ENCODE peak calls at places on chromosomes 13 and 19, in ten cellular contexts. Y is heart left ventricle, W is GM12878, D is IMR-90, U is suprapubic skin, R is uterus, F is A549, H is esophagus squamous epithelium, B is spleen, O is K562. A is an unnamed sample. For H3K4me1, the result is how much of the 10 kb centered on the place peaks cover.

GRCh38 chr13:79483302-79483701 is 2.3 kb downstream of the NDFIP2 start:
- DNase-seq in Y (no peak), W (no peak), D (peak), U (no peak), R (no peak), F (no peak), H (no peak), B (no peak), O (no peak), A (no peak)

GRCh38 chr19:39060130-39060529 is 24.0 kb upstream of the ACP7 start:
- DNase-seq in Y (no peak), W (no peak), D (no peak), U (no peak), R (no peak), F (no peak), H (no peak), B (no peak), O (no peak), A (no peak)

GRCh38 chr13:32426981-32427851 is 714 bp downstream of the N4BP2L1 start:
- DNase-seq in Y (peak), W (no peak), D (peak), U (peak), R (peak), F (peak), H (no peak), B (peak), O (no peak), A (no peak)

GRCh38 chr13:49579501-49579900 is 5.9 kb downstream of the RCBTB1 start:
- DNase-seq in Y (no peak), W (no peak), D (no peak), U (no peak), R (no peak), F (no peak), H (no peak), B (no peak), O (no peak), A (no peak)

GRCh38 chr13:53545340-53545941 is 516.8 kb downstream of the OLFM4 start:
- DNase-seq in Y (no peak), W (no peak), D (no peak), U (no peak), R (no peak), F (no peak), H (no peak), B (no peak), O (no peak), A (no peak)

GRCh38 chr19:29834991-29835390 is 23.2 kb downstream of the CCNE1 start:
- DNase-seq in Y (no peak), W (no peak), D (no peak), U (peak), R (no peak), F (no peak), H (no peak), B (no peak), O (no peak), A (no peak)

GRCh38 chr13:106455190-106455589 is 80.3 kb downstream of the EFNB2 start:
- DNase-seq in Y (no peak), W (no peak), D (no peak), U (no peak), R (no peak), F (no peak), H (no peak), B (no peak), O (no peak), A (peak)

GRCh38 chr13:26983533-26984315 is 187.9 kb downstream of the USP12 start:
- DNase-seq in Y (no peak), W (no peak), D (no peak), U (no peak), R (no peak), F (no peak), H (no peak), B (no peak), O (no peak), A (no peak)

GRCh38 chr13:62997038-62997619 is 1581.5 kb upstream of the PCDH20 start:
- DNase-seq in Y (no peak), W (no peak), D (no peak), U (no peak), R (no peak), F (no peak), H (no peak), B (no peak), O (no peak), A (no peak)

GRCh38 chr19:28303502-28303901 is 909.4 kb downstream of the UQCRFS1 start:
- DNase-seq in Y (no peak), W (no peak), D (no peak), U (no peak), R (no peak), F (no peak), H (no peak), B (no peak), O (no peak), A (no peak)

GRCh38 chr19:2249880-2250764 is 999 bp downstream of the AMH start:
- DNase-seq in Y (no peak), W (no peak), D (no peak), U (no peak), R (no peak), F (no peak), H (no peak), B (no peak), O (no peak), A (no peak)

GRCh38 chr13:23990443-23990842 is 93.1 kb upstream of the C1QTNF9B start:
- DNase-seq in Y (no peak), W (no peak), D (no peak), U (no peak), R (no peak), F (no peak), H (no peak), B (no peak), O (no peak), A (peak)

GRCh38 chr13:114121496-114122466 is 10.6 kb downstream of the RASA3 start:
- DNase-seq in Y (no peak), W (no peak), D (no peak), U (no peak), R (no peak), F (no peak), H (no peak), B (no peak), O (no peak), A (no peak)

GRCh38 chr19:45785097-45785496 is 2.8 kb upstream of the DMPK start:
- DNase-seq in Y (no peak), W (no peak), D (no peak), U (no peak), R (no peak), F (no peak), H (no peak), B (no peak), O (no peak), A (no peak)

GRCh38 chr13:33321686-33322473 is 36.3 kb upstream of the STARD13 start:
- DNase-seq in Y (no peak), W (no peak), D (peak), U (no peak), R (no peak), F (no peak), H (no peak), B (no peak), O (no peak), A (no peak)

GRCh38 chr19:12364391-12365093 is 941 bp downstream of the ZNF442 start:
- DNase-seq in Y (peak), W (no peak), D (peak), U (peak), R (peak), F (no peak), H (no peak), B (peak), O (peak), A (no peak)

DNA sequence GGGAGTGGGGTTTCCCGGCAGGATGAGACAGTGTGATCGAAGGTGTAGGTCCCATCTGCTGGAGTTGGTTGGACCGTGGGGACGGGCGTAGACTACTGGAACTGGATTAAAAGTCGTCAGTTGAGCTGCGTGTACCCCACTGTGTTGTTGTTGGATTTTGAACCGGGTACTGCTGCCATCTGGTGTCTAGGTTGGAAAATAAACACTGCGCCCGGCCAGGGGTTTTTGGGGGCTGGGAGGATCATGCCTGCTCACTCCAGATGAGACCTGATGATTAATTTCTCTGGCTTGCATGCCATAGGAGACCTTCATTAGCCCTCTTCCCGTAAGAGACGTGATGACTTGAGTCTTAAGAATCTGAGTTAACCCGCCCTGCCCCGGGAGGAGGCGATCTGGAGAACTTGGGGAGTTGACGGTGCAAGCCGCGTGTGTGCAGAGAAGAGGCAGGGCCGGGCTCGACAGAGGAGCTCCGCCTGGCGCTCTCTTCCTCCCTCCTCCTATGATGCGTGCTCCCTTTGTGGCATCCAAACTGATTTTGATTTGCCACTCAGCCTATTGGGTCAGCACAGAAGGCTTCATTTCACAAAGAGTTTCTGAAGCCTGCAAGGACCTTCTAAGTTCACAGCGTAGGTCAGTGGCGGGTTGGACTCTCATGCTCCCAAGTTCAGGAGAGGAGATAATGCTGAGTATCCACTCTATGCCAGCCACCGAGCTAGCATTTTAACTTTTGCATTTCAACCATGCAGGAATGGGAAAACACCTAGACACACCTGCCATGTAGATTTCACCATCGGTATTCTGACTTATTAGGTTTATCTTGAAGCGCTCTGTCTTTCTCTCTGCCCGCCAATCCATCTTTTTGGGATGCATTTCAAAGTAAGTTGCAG is 2.7 kb downstream of the UHRF1 start:
- DNase-seq in Y (peak), W (no peak), D (peak), U (no peak), R (peak), F (peak), H (no peak), B (peak), O (peak), A (no peak)
- H3K4me1 ChIP-seq in Y (under half), W (under half), D (under half), U (half or more), R (under half), F (half or more), H (under half), B (half or more), O (half or more), A (half or more)

GRCh38 chr13:25977671-25978070 is 74.1 kb downstream of the SHISA2 start:
- DNase-seq in Y (no peak), W (no peak), D (no peak), U (no peak), R (no peak), F (no peak), H (no peak), B (no peak), O (no peak), A (no peak)

GRCh38 chr13:25980255-25980654 is 71.6 kb downstream of the SHISA2 start:
- DNase-seq in Y (no peak), W (no peak), D (peak), U (no peak), R (no peak), F (no peak), H (no peak), B (no peak), O (no peak), A (no peak)

GRCh38 chr13:25973576-25973975 is 78.2 kb downstream of the SHISA2 start:
- DNase-seq in Y (no peak), W (no peak), D (no peak), U (no peak), R (no peak), F (no peak), H (no peak), B (no peak), O (no peak), A (no peak)

GRCh38 chr13:25978961-25979360 is 72.9 kb downstream of the SHISA2 start:
- DNase-seq in Y (no peak), W (no peak), D (no peak), U (no peak), R (no peak), F (no peak), H (no peak), B (no peak), O (no peak), A (no peak)

DNA sequence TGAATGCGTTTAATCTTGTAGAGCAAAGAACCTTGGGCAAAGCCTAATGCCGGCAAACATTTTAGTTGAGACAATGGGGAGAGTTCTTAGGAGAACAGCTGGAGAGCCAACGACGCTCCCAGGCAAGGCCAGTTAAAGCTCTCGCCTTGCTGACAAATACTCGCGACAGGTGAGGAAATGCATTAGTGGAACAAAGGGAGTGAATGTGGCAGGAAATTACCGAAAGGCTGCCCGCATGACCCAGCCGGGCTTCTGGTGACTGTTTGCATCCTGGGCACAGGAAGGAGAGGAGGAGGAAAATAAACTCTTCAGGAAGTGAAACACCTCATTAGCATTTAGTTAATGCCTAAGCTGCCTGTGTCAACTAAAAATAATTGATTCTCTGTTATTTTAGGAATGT is 74.6 kb downstream of the SHISA2 start:
- DNase-seq in Y (no peak), W (no peak), D (no peak), U (no peak), R (no peak), F (no peak), H (no peak), B (no peak), O (no peak), A (no peak)
- TF ChIP-seq POLR2A in Y (no peak), W (no peak), D (no peak), U (no peak), R (no peak), F (no peak), H (no peak), B (no peak), O (no peak), A (no peak)

GRCh38 chr13:45332831-45333219 is 8.2 kb downstream of the TPT1 start:
- DNase-seq in Y (no peak), W (no peak), D (no peak), U (no peak), R (no peak), F (no peak), H (no peak), B (no peak), O (no peak), A (no peak)
- H3K4me1 ChIP-seq in Y (half or more), W (under half), D (under half), U (half or more), R (under half), F (half or more), H (under half), B (half or more), O (under half), A (half or more)

DNA sequence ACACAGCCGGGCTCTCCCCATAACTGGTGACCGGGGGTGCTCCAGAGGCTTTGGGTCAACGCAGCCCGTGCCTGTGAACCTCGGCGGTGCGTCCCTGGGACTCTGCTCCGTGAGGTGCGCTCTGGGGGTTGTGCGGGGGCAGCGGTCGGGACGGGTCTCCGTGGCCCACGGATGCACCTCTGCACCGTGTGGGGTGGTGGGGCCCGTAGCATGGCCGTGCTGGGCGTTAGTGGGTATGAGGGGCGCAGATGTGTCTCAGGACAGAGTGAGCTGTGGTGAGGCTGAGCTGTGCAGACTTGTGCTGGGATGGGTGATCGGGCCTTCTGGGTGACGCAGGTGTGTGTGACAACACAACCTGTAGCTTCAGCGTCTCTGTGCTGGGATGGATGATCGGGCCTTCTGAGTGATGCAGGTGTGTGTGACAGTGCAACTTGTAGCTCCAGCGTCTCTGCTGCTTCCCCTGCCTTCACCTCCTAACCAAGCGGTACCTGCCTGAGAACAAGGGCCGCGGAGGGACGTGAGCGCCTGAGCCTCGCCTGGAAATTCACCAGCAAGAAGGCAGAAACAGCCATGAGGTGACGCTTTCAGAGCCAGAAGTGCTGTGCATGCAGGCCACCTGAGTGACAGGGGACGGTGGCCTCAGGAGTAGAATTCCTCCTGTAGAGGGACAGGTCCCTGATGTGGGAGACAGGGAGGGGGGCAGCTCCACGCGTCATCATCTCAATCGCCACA is 599 bp downstream of the ZNF331 start:
- DNase-seq in Y (no peak), W (no peak), D (no peak), U (no peak), R (no peak), F (no peak), H (no peak), B (no peak), O (no peak), A (no peak)
- TF ChIP-seq POLR2A in Y (no peak), W (no peak), D (peak), U (peak), R (no peak), F (no peak), H (no peak), B (no peak), O (no peak), A (no peak)

GRCh38 chr19:18029617-18030338 is 21.8 kb downstream of the ARRDC2 start:
- DNase-seq in Y (peak), W (no peak), D (peak), U (no peak), R (no peak), F (no peak), H (no peak), B (no peak), O (peak), A (no peak)
- H3K4me1 ChIP-seq in Y (under half), W (under half), D (under half), U (under half), R (under half), F (under half), H (under half), B (under half), O (under half), A (under half)

GRCh38 chr19:1019980-1020867 is 699 bp downstream of the TMEM259 start:
- DNase-seq in Y (no peak), W (no peak), D (no peak), U (no peak), R (peak), F (no peak), H (no peak), B (peak), O (peak), A (no peak)

GRCh38 chr19:1018932-1019615 is 1.8 kb downstream of the TMEM259 start:
- DNase-seq in Y (no peak), W (no peak), D (no peak), U (no peak), R (no peak), F (no peak), H (no peak), B (peak), O (no peak), A (no peak)

GRCh38 chr19:1018393-1018792 is 2.5 kb downstream of the TMEM259 start:
- DNase-seq in Y (no peak), W (no peak), D (no peak), U (no peak), R (no peak), F (no peak), H (no peak), B (no peak), O (no peak), A (no peak)

GRCh38 chr19:1019616-1019961 is 1.3 kb downstream of the TMEM259 start:
- DNase-seq in Y (no peak), W (no peak), D (no peak), U (no peak), R (no peak), F (no peak), H (no peak), B (peak), O (no peak), A (no peak)

DNA sequence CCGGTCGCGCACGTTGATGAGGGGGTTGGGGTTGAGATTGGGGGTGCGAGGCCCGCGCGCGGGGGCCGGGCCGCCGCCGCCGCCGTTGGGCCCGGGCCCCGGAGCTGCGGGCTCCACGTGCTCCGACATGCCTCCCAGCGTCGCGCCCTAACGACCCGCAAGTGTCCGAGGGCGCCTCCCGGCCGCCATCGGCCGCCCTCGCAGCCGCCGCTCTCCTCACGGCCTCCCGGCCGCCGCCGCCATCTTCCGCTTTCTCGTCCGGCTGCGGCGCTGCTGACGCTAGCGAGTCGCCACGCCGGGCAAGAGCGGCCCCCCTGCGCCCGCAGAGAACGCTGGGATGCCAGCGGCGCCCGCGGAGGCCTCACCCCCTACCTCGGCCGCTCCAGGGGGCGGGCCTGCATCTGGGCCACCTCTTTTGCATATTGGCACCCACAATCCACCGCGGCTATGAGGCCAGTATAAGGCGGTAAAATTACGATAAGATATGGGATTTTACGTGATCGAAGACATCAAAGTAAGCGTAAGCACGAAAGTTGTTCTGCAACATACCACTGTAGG is at the start of gene TMEM259:
- DNase-seq in Y (peak), W (peak), D (peak), U (peak), R (peak), F (peak), H (peak), B (peak), O (peak), A (no peak)
- TF ChIP-seq POLR2A in Y (no peak), W (peak), D (no peak), U (peak), R (peak), F (peak), H (peak), B (peak), O (no peak), A (peak)

GRCh38 chr19:5837768-5838364 is 1.6 kb downstream of the FUT6 start:
- DNase-seq in Y (no peak), W (no peak), D (no peak), U (no peak), R (no peak), F (no peak), H (no peak), B (no peak), O (no peak), A (no peak)
- H3K4me1 ChIP-seq in Y (under half), W (under half), D (under half), U (under half), R (under half), F (under half), H (under half), B (under half), O (under half), A (under half)

DNA sequence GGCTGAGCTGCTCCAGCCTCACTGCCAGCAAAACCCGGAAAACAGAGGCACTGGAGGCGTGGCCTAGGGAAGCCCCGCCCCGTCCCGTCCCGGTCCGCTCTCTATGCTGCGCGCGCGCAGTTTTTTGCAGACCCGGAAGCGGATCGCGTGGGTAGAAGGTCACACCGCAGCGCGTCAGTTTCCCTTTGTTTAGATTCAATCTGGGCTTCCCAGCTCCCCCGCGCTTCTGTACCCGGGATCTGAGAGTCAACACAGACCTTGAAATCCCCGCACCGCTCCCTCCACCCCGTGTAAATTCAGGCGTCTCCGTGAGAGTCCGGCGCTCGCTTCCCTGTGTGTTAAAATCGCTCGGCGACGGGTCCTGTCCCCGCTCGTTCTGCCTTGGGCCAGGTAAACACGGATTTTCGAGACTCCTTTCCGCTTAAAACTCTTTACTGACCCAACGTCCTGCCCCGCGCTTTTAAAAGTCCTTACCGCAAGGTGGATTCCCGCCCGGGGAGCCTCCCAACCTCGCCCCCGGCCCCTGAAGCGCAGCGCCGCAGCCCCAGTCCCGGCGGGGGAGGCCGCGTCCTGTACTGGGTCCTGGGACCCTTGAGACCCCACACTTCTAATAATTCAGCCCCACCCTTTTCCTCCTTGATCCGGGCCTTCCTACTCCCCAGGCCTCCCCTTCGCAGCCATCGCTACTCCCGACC is at the start of gene ZNF610:
- DNase-seq in Y (peak), W (peak), D (peak), U (peak), R (peak), F (no peak), H (peak), B (peak), O (no peak), A (no peak)
- TF ChIP-seq POLR2A in Y (no peak), W (peak), D (peak), U (peak), R (peak), F (no peak), H (peak), B (peak), O (no peak), A (no peak)